ENCODE peak calls at places on chromosomes 7 and 10, in four cellular contexts. U is T-helper 22 cell, D is lung microvascular endothelial cell, Z is NCI-H1092 treated with DMSO at 0.1 percent for 48 hours. W is an unnamed sample.

GRCh38 chr10:79397575-79398303 is 47.7 kb downstream of the ZCCHC24 start:
- DNase-seq in D (no peak), Z (no peak), U (no peak), W (no peak)

GRCh38 chr10:102581401-102581800 is 62.9 kb upstream of the TRIM8 start:
- DNase-seq in U (no peak), D (no peak), Z (no peak), W (no peak)

GRCh38 chr7:121019018-121019417 is 30.5 kb downstream of the CPED1 start:
- DNase-seq in D (no peak), U (no peak), Z (no peak), W (no peak)

GRCh38 chr7:136308230-136308629 is 331.1 kb upstream of the MTPN start:
- DNase-seq in Z (no peak), U (no peak), D (no peak), W (no peak)

GRCh38 chr7:75621124-75621523 is 117.6 kb downstream of the HIP1 start:
- DNase-seq in Z (no peak), D (no peak), U (no peak), W (no peak)

GRCh38 chr10:103739039-103739764 is 116.2 kb downstream of the SH3PXD2A start:
- DNase-seq in Z (no peak), U (no peak), D (no peak), W (no peak)

GRCh38 chr10:4301296-4301695 is 516.3 kb upstream of the KLF6 start:
- DNase-seq in Z (no peak), D (no peak), U (no peak), W (no peak)

GRCh38 chr10:71805776-71806705 is 32.7 kb upstream of the VSIR start:
- DNase-seq in D (peak), U (no peak), Z (no peak), W (no peak)

GRCh38 chr10:64430690-64431323 is 909.6 kb downstream of the REEP3 start:
- DNase-seq in Z (no peak), D (no peak), U (no peak), W (no peak)

GRCh38 chr7:112414855-112415490 is 35.3 kb upstream of the IFRD1 start:
- DNase-seq in U (no peak), D (peak), Z (peak), W (no peak)

GRCh38 chr7:4070214-4070613 is 611.9 kb upstream of the FOXK1 start:
- DNase-seq in D (no peak), Z (no peak), U (no peak), W (no peak)

GRCh38 chr7:64997927-64998391 is 7.1 kb upstream of the ZNF117 start:
- DNase-seq in U (no peak), D (no peak), Z (no peak), W (no peak)

GRCh38 chr7:104848386-104848990 is 165.5 kb upstream of the KMT2E start:
- DNase-seq in Z (peak), U (no peak), D (peak), W (peak)

GRCh38 chr7:1056785-1057410 is 12.6 kb downstream of the GPR146 start:
- DNase-seq in U (no peak), D (no peak), Z (no peak), W (no peak)

GRCh38 chr7:155965010-155965409 is 152.7 kb upstream of the SHH start:
- DNase-seq in U (no peak), Z (no peak), D (no peak), W (no peak)

GRCh38 chr10:36559412-36559811 is 566.0 kb upstream of the ANKRD30A start:
- DNase-seq in Z (no peak), D (no peak), U (no peak), W (no peak)

GRCh38 chr7:138833596-138833995 is 35.6 kb upstream of the ATP6V0A4 start:
- DNase-seq in Z (no peak), D (no peak), U (no peak), W (no peak)

GRCh38 chr7:122137291-122138077 is 6.6 kb downstream of the AASS start:
- DNase-seq in Z (no peak), U (no peak), D (peak), W (no peak)

GRCh38 chr7:117020605-117021002 is 67.3 kb downstream of the ST7 start:
- DNase-seq in Z (no peak), D (no peak), U (no peak), W (no peak)

GRCh38 chr7:31811650-31812461 is 124.8 kb downstream of the PPP1R17 start:
- DNase-seq in Z (no peak), D (peak), U (no peak), W (no peak)

GRCh38 chr7:13797545-13797944 is 191.9 kb downstream of the ETV1 start:
- DNase-seq in U (no peak), D (no peak), Z (no peak), W (no peak)

GRCh38 chr7:33750177-33750576 is 155.2 kb upstream of the BMPER start:
- DNase-seq in D (no peak), U (no peak), Z (no peak), W (no peak)

GRCh38 chr10:128542659-128543058 is 416.4 kb upstream of the MKI67 start:
- DNase-seq in U (no peak), Z (no peak), D (no peak), W (no peak)

GRCh38 chr7:26398436-26399308 is 107.0 kb downstream of the SNX10 start:
- DNase-seq in D (peak), U (no peak), Z (peak), W (no peak)

GRCh38 chr7:130278892-130279690 is 12.4 kb downstream of the CPA2 start:
- DNase-seq in Z (no peak), D (no peak), U (no peak), W (no peak)

GRCh38 chr7:132221356-132221755 is 354.9 kb downstream of the PLXNA4 start:
- DNase-seq in Z (no peak), U (no peak), D (no peak), W (no peak)

GRCh38 chr7:25262586-25262985 is 34.3 kb upstream of the NPVF start:
- DNase-seq in Z (no peak), D (no peak), U (no peak), W (no peak)

GRCh38 chr10:77524300-77524711 is 113.3 kb downstream of the KCNMA1 start:
- DNase-seq in U (no peak), Z (no peak), D (no peak), W (no peak)

GRCh38 chr10:126137557-126138221 is 241.3 kb downstream of the FANK1 start:
- DNase-seq in U (no peak), D (no peak), Z (no peak), W (no peak)

GRCh38 chr10:21506351-21506750 is 19.1 kb downstream of the SKIDA1 start:
- DNase-seq in D (no peak), Z (no peak), U (no peak), W (no peak)